ENCODE peak calls at places on chromosome X, in four cellular contexts. O is stimulated activated CD8-positive, alpha-beta memory T cell treated with anti-CD3 and anti-CD28 coated beads, Interleukin-7, amount 100 ng/mL, for 48 hours; S is NCI-H345; A is ovary. Q is an unnamed sample.

GRCh38 chrX:152899111-152899873 is 1.4 kb downstream of the ZNF185 start:
- DNase-seq in O (no peak), S (no peak), A (no peak), Q (no peak)

GRCh38 chrX:17689971-17690409 is 47.3 kb upstream of the SCML1 start:
- DNase-seq in O (peak), S (peak), A (peak), Q (peak)

GRCh38 chrX:18698762-18699650 is 8.4 kb upstream of the PPEF1 start:
- DNase-seq in O (no peak), S (no peak), A (no peak), Q (no peak)

GRCh38 chrX:45191383-45191782 is 9.3 kb downstream of the DIPK2B start:
- DNase-seq in O (no peak), S (no peak), A (no peak), Q (no peak)

GRCh38 chrX:134423606-134424005 is 36.4 kb upstream of the HPRT1 start:
- DNase-seq in O (no peak), S (no peak), A (no peak), Q (no peak)

GRCh38 chrX:149504226-149504914 is 736 bp downstream of the IDS start:
- DNase-seq in O (peak), S (peak), A (peak), Q (no peak)

GRCh38 chrX:103376118-103376978 is at the start of gene BEX3:
- DNase-seq in O (peak), S (peak), A (peak), Q (no peak)

GRCh38 chrX:107123750-107124149 is 5.1 kb upstream of the RBM41 start:
- DNase-seq in O (no peak), S (no peak), A (no peak), Q (no peak)

GRCh38 chrX:20382082-20382481 is 115.4 kb upstream of the RPS6KA3 start:
- DNase-seq in O (no peak), S (no peak), A (no peak), Q (no peak)

GRCh38 chrX:104370089-104370488 is 115.4 kb upstream of the ESX1 start:
- DNase-seq in O (no peak), S (no peak), A (no peak), Q (no peak)

GRCh38 chrX:13059676-13060499 is 15.5 kb upstream of the FAM9C start:
- DNase-seq in O (no peak), S (no peak), A (no peak), Q (no peak)

GRCh38 chrX:150966235-150966634 is 16.9 kb upstream of the HMGB3 start:
- DNase-seq in O (no peak), S (no peak), A (no peak), Q (no peak)

GRCh38 chrX:6968231-6968630 is 179.3 kb upstream of the STS start:
- DNase-seq in O (no peak), S (no peak), A (no peak), Q (no peak)

GRCh38 chrX:16559206-16559619 is 90.7 kb upstream of the S100G start:
- DNase-seq in O (no peak), S (no peak), A (no peak), Q (no peak)

GRCh38 chrX:136525738-136526606 is 6.0 kb upstream of the VGLL1 start:
- DNase-seq in O (no peak), S (no peak), A (peak), Q (peak)

GRCh38 chrX:19824603-19825002 is 62.8 kb downstream of the SH3KBP1 start:
- DNase-seq in O (peak), S (no peak), A (no peak), Q (no peak)

GRCh38 chrX:39886282-39886681 is 211.5 kb downstream of the BCOR start:
- DNase-seq in O (no peak), S (no peak), A (no peak), Q (no peak)

GRCh38 chrX:101237041-101237440 is 17.5 kb downstream of the DRP2 start:
- DNase-seq in O (no peak), S (no peak), A (no peak), Q (no peak)

GRCh38 chrX:18885317-18886004 is 98.5 kb downstream of the PHKA2 start:
- DNase-seq in O (no peak), S (no peak), A (no peak), Q (no peak)

GRCh38 chrX:54182194-54182863 is 725 bp downstream of the FAM120C start:
- DNase-seq in O (peak), S (peak), A (peak), Q (no peak)

GRCh38 chrX:17024896-17025295 is 78.4 kb downstream of the REPS2 start:
- DNase-seq in O (no peak), S (no peak), A (no peak), Q (no peak)

GRCh38 chrX:152588206-152588605 is 49.5 kb upstream of the GABRQ start:
- DNase-seq in O (no peak), S (no peak), A (no peak), Q (no peak)

GRCh38 chrX:133979641-133980230 is 5.7 kb downstream of the GPC3 start:
- DNase-seq in O (no peak), S (no peak), A (no peak), Q (no peak)

GRCh38 chrX:43121637-43122036 is 343.7 kb upstream of the PPP1R2C start:
- DNase-seq in O (no peak), S (no peak), A (no peak), Q (no peak)

GRCh38 chrX:69158166-69159040 is 6.8 kb downstream of the PJA1 start:
- DNase-seq in O (no peak), S (peak), A (peak), Q (peak)

GRCh38 chrX:155026420-155026726 is 271 bp upstream of the FUNDC2 start:
- DNase-seq in O (no peak), S (no peak), A (no peak), Q (no peak)

GRCh38 chrX:110418857-110419249 is 60.2 kb downstream of the RTL9 start:
- DNase-seq in O (no peak), S (peak), A (no peak), Q (no peak)

GRCh38 chrX:150512426-150512825 is 56.0 kb upstream of the MTM1 start:
- DNase-seq in O (no peak), S (no peak), A (no peak), Q (no peak)

GRCh38 chrX:150504399-150505186 is 63.8 kb upstream of the MTM1 start:
- DNase-seq in O (no peak), S (no peak), A (no peak), Q (no peak)

GRCh38 chrX:68686684-68687045 is 39.2 kb downstream of the STARD8 start:
- DNase-seq in O (no peak), S (no peak), A (peak), Q (no peak)

GRCh38 chrX:40279762-40280161 is 182.0 kb upstream of the BCOR start:
- DNase-seq in O (no peak), S (no peak), A (no peak), Q (no peak)

GRCh38 chrX:123846598-123847038 is 13.2 kb upstream of the XIAP start:
- DNase-seq in O (no peak), S (no peak), A (no peak), Q (no peak)

GRCh38 chrX:136607236-136607635 is 40.7 kb upstream of the CD40LG start:
- DNase-seq in O (no peak), S (no peak), A (no peak), Q (no peak)

Q was measured in NCI-H2029 treated with DMSO at 0.1 percent for 48 hours.